ENCODE peak calls at places on chromosomes 7 and 10, in seven cellular contexts. One of them, this sample, is unnamed.

GRCh38 chr7:108911016-108911415 is 341.3 kb downstream of the DNAJB9 start:
- DNase-seq in left colon: no peak
- DNase-seq in D341Med: no peak
- DNase-seq in substantia nigra: no peak
- DNase-seq in GM13977: no peak
- DNase-seq in SK-N-DZ: no peak
- DNase-seq in MM.1S: no peak
- DNase-seq in this sample: no peak

GRCh38 chr10:4704034-4704545 is 121.9 kb upstream of the AKR1E2 start:
- DNase-seq in SK-N-DZ: no peak
- DNase-seq in D341Med: no peak
- DNase-seq in left colon: peak
- DNase-seq in MM.1S: peak
- DNase-seq in substantia nigra: no peak
- DNase-seq in GM13977: no peak
- DNase-seq in this sample: no peak

GRCh38 chr10:126729314-126729871 is 58.9 kb upstream of the C10orf90 start:
- DNase-seq in D341Med: no peak
- DNase-seq in SK-N-DZ: no peak
- DNase-seq in MM.1S: no peak
- DNase-seq in substantia nigra: no peak
- DNase-seq in GM13977: no peak
- DNase-seq in left colon: no peak
- DNase-seq in this sample: no peak

GRCh38 chr7:113307147-113307546 is 188.8 kb upstream of the SMIM30 start:
- DNase-seq in substantia nigra: no peak
- DNase-seq in D341Med: no peak
- DNase-seq in MM.1S: no peak
- DNase-seq in left colon: no peak
- DNase-seq in SK-N-DZ: no peak
- DNase-seq in GM13977: no peak
- DNase-seq in this sample: no peak

GRCh38 chr10:81847675-81848074 is 27.3 kb upstream of the NRG3 start:
- DNase-seq in D341Med: no peak
- DNase-seq in left colon: no peak
- DNase-seq in GM13977: no peak
- DNase-seq in MM.1S: no peak
- DNase-seq in substantia nigra: no peak
- DNase-seq in SK-N-DZ: no peak
- DNase-seq in this sample: no peak

GRCh38 chr7:7190142-7190541 is 7.8 kb downstream of the C1GALT1 start:
- DNase-seq in SK-N-DZ: peak
- DNase-seq in substantia nigra: no peak
- DNase-seq in D341Med: no peak
- DNase-seq in left colon: no peak
- DNase-seq in GM13977: no peak
- DNase-seq in MM.1S: no peak
- DNase-seq in this sample: no peak

GRCh38 chr10:52451817-52452216 is 137.7 kb downstream of the DKK1 start:
- DNase-seq in MM.1S: no peak
- DNase-seq in SK-N-DZ: no peak
- DNase-seq in D341Med: no peak
- DNase-seq in substantia nigra: no peak
- DNase-seq in left colon: no peak
- DNase-seq in GM13977: no peak
- DNase-seq in this sample: no peak

GRCh38 chr7:150898475-150899011 is 46.2 kb downstream of the AOC1 start:
- DNase-seq in D341Med: peak
- DNase-seq in SK-N-DZ: peak
- DNase-seq in GM13977: peak
- DNase-seq in MM.1S: peak
- DNase-seq in substantia nigra: peak
- DNase-seq in left colon: peak
- DNase-seq in this sample: peak

GRCh38 chr7:134365341-134366054 is 48.8 kb upstream of the SLC35B4 start:
- DNase-seq in SK-N-DZ: no peak
- DNase-seq in substantia nigra: no peak
- DNase-seq in GM13977: no peak
- DNase-seq in MM.1S: no peak
- DNase-seq in D341Med: no peak
- DNase-seq in left colon: no peak
- DNase-seq in this sample: no peak

GRCh38 chr7:8831386-8831785 is 398.0 kb downstream of the NXPH1 start:
- DNase-seq in substantia nigra: no peak
- DNase-seq in SK-N-DZ: no peak
- DNase-seq in left colon: no peak
- DNase-seq in D341Med: no peak
- DNase-seq in MM.1S: no peak
- DNase-seq in GM13977: no peak
- DNase-seq in this sample: no peak

This sample was measured in occipital lobe.